ENCODE peak calls at places on chromosomes 13 and 19, in nine cellular contexts. Q, T, X, M, Z, P, Y, U and N are unnamed samples.

GRCh38 chr13:27619711-27620376 is 485 bp downstream of the LNX2 start:
- DNase-seq in T (no peak), U (peak; percentile 58), Z (no peak), Y (peak; percentile 87), X (peak; percentile 11), M (no peak), Q (no peak), P (no peak), N (no peak)

GRCh38 chr13:99656092-99656745 is 154.9 kb downstream of the TM9SF2 start:
- DNase-seq in P (peak; percentile 87), X (peak; percentile 77), Z (peak; percentile 54), Y (peak; percentile 91), M (peak; percentile 72), U (peak; percentile 73), Q (peak; percentile 42), T (peak; percentile 29), N (no peak)

GRCh38 chr19:55809381-55810058 is 22.3 kb downstream of the NLRP11 start:
- DNase-seq in U (peak; percentile 64), Y (peak; percentile 64), M (peak; percentile 1), Z (peak; percentile 19), X (peak; percentile 32), T (no peak), P (no peak), Q (no peak), N (no peak)

GRCh38 chr19:29404951-29405727 is 120.7 kb upstream of the VSTM2B start:
- DNase-seq in Z (no peak), Y (no peak), Q (no peak), U (no peak), X (no peak), T (no peak), P (peak; percentile 75), M (no peak), N (no peak)

GRCh38 chr19:12983561-12984142 is 11.6 kb upstream of the NFIX start:
- DNase-seq in M (peak; percentile 43), P (peak; percentile 99), T (no peak), X (peak; percentile 53), Q (peak; percentile 11), Y (peak; percentile 95), Z (peak; percentile 94), U (peak; percentile 84), N (no peak)

GRCh38 chr13:22926176-22927007 is 254.4 kb upstream of the SGCG start:
- DNase-seq in Y (peak; percentile 85), Q (no peak), T (no peak), M (no peak), Z (no peak), X (no peak), P (peak; percentile 82), U (peak; percentile 87), N (no peak)

GRCh38 chr13:89695343-89696257 is 1651.9 kb upstream of the MIR17HG start:
- DNase-seq in Q (no peak), U (no peak), Z (no peak), M (no peak), Y (no peak), P (peak; percentile 22), T (no peak), X (peak; percentile 5), N (no peak)

GRCh38 chr19:39145180-39145953 is 19.8 kb downstream of the PAK4 start:
- DNase-seq in P (peak; percentile 65), X (no peak), Z (no peak), U (no peak), Y (no peak), Q (no peak), T (no peak), M (no peak), N (no peak)

GRCh38 chr19:17125052-17125727 is 49.6 kb downstream of the MYO9B start:
- DNase-seq in Z (no peak), M (peak; percentile 18), T (peak; percentile 25), P (no peak), Y (no peak), X (peak; percentile 18), U (no peak), Q (no peak), N (no peak)

GRCh38 chr13:33139186-33139585 is 123.0 kb downstream of the KL start:
- DNase-seq in Z (no peak), U (peak; percentile 62), X (no peak), P (no peak), Y (no peak), Q (no peak), T (no peak), M (no peak), N (no peak)

GRCh38 chr19:2424686-2425621 is 2.4 kb downstream of the TIMM13 start:
- DNase-seq in U (peak; percentile 64), P (peak; percentile 93), Y (peak; percentile 93), Q (peak; percentile 5), Z (no peak), M (no peak), T (no peak), X (peak; percentile 78), N (no peak)

GRCh38 chr19:46981296-46981695 is 38.3 kb upstream of the NPAS1 start:
- DNase-seq in U (no peak), X (no peak), M (no peak), Y (no peak), Q (no peak), P (no peak), Z (no peak), T (no peak), N (no peak)

GRCh38 chr13:23510979-23511735 is 59.1 kb upstream of the TNFRSF19 start:
- DNase-seq in Y (no peak), U (no peak), P (peak; percentile 60), T (no peak), X (peak; percentile 75), Q (no peak), M (no peak), Z (no peak), N (no peak)

GRCh38 chr19:9528757-9529336 is 9.6 kb downstream of the ZNF426 start:
- DNase-seq in Q (no peak), Y (no peak), Z (no peak), M (no peak), T (no peak), X (no peak), U (no peak), P (no peak), N (no peak)

GRCh38 chr13:113656831-113657671 is 947 bp downstream of the ATP4B start:
- DNase-seq in M (no peak), U (no peak), Z (peak; percentile 9), X (no peak), Q (no peak), T (no peak), P (peak; percentile 59), Y (no peak), N (no peak)

GRCh38 chr13:21328201-21328600 is 130.9 kb downstream of the ZDHHC20 start:
- DNase-seq in Q (no peak), U (no peak), T (no peak), M (no peak), X (no peak), Z (no peak), Y (no peak), P (no peak), N (no peak)

GRCh38 chr19:31533114-31533513 is 183.9 kb upstream of the TSHZ3 start:
- DNase-seq in P (no peak), X (no peak), Y (peak; percentile 17), Q (no peak), Z (no peak), U (no peak), T (no peak), M (no peak), N (no peak)

GRCh38 chr19:16328824-16329482 is 4.3 kb downstream of the KLF2 start:
- DNase-seq in Q (no peak), M (no peak), Y (no peak), Z (no peak), P (no peak), X (no peak), T (no peak), U (no peak), N (no peak)